ENCODE peak calls at places on chromosome 15, in six cellular contexts. L is suprapubic skin, V is sigmoid colon, D is stomach, O is GM12878, I is GM23338. E is an unnamed sample.

GRCh38 chr15:37095197-37095992 is 5.0 kb downstream of the MEIS2 start:
- DNase-seq in L (no peak), V (no peak), D (no peak), O (no peak), I (peak; percentile 93), E (no peak)

GRCh38 chr15:40763801-40764765 is at the start of gene GCHFR:
- DNase-seq in L (peak; percentile 92), V (peak; percentile 89), D (peak; percentile 81), O (no peak), I (peak; percentile 87), E (no peak)

GRCh38 chr15:39770748-39771689 is 11.6 kb downstream of the FSIP1 start:
- DNase-seq in L (no peak), V (peak; percentile 66), D (no peak), O (no peak), I (no peak), E (no peak)

GRCh38 chr15:68852466-68852865 is 31.8 kb upstream of the ANP32A start:
- DNase-seq in L (no peak), V (no peak), D (no peak), O (no peak), I (no peak), E (no peak)

GRCh38 chr15:39623550-39623931 is 42.7 kb downstream of the THBS1 start:
- DNase-seq in L (no peak), V (no peak), D (no peak), O (peak; percentile 83), I (no peak), E (no peak)

GRCh38 chr15:90987561-90988141 is 6.7 kb downstream of the PRC1 start:
- DNase-seq in L (no peak), V (no peak), D (no peak), O (no peak), I (no peak), E (no peak)

GRCh38 chr15:61379005-61379404 is 149.9 kb upstream of the RORA start:
- DNase-seq in L (no peak), V (no peak), D (no peak), O (no peak), I (no peak), E (no peak)

GRCh38 chr15:31975446-31976229 is 54.7 kb upstream of the CHRNA7 start:
- DNase-seq in L (no peak), V (no peak), D (no peak), O (no peak), I (peak; percentile 38), E (peak; percentile 70)

GRCh38 chr15:73927476-73928240 is 1.4 kb downstream of the LOXL1 start:
- DNase-seq in L (no peak), V (no peak), D (peak; percentile 82), O (no peak), I (peak; percentile 81), E (no peak)
- TF ChIP-seq POLR2AphosphoS5 in L (no peak), V (no peak), D (peak; percentile 31), O (no peak), I (no peak), E (peak; percentile 34)

GRCh38 chr15:38252481-38253311 is at the start of gene SPRED1:
- DNase-seq in L (peak; percentile 87), V (peak; percentile 90), D (peak; percentile 63), O (no peak), I (peak; percentile 57), E (no peak)
- TF ChIP-seq POLR2AphosphoS5 in L (no peak), V (no peak), D (no peak), O (no peak), I (no peak), E (no peak)

GRCh38 chr15:74132681-74133070 is 2.3 kb downstream of the ISLR2 start:
- DNase-seq in L (no peak), V (no peak), D (no peak), O (no peak), I (peak; percentile 58), E (no peak)
- TF ChIP-seq POLR2AphosphoS5 in L (no peak), V (no peak), D (no peak), O (no peak), I (no peak), E (no peak)

GRCh38 chr15:99210334-99210733 is 39.0 kb downstream of the TTC23 start:
- DNase-seq in L (no peak), V (peak; percentile 76), D (no peak), O (no peak), I (no peak), E (no peak)
- TF ChIP-seq POLR2AphosphoS5 in L (no peak), V (peak; percentile 76), D (no peak), O (no peak), I (no peak), E (peak; percentile 98)

E was measured in esophagus muscularis mucosa.